ENCODE peak calls at places on chromosomes 7 and 10, in ten cellular contexts. K is H9, S is H1, B is GM23248, F is hepatocyte, J is neural progenitor cell, A is PC-9, Z is GM12878, V is fibroblast of lung, H is GM23338. W is an unnamed sample. For H4K20me1, the result is how much of the 10 kb centered on the place peaks cover.

GRCh38 chr10:89837173-89838001 is 136.0 kb downstream of the KIF20B start:
- DNase-seq in K (no peak), S (no peak), B (peak), F (no peak), J (no peak), A (peak), Z (no peak), V (peak), H (peak), W (no peak)

GRCh38 chr10:93415693-93416092 is 66.4 kb downstream of the MYOF start:
- DNase-seq in K (no peak), S (no peak), B (no peak), F (no peak), J (no peak), A (no peak), Z (no peak), V (no peak), H (no peak), W (no peak)

GRCh38 chr7:92609921-92610518 is 19.8 kb upstream of the FAM133B start:
- DNase-seq in K (no peak), S (no peak), B (peak), F (no peak), J (no peak), A (no peak), Z (no peak), V (peak), H (peak), W (peak)

GRCh38 chr10:115093286-115093775 is at the start of gene ATRNL1:
- DNase-seq in K (no peak), S (peak), B (peak), F (peak), J (peak), A (peak), Z (no peak), V (peak), H (peak), W (no peak)

GRCh38 chr10:11906714-11907113 is 83.6 kb downstream of the PROSER2 start:
- DNase-seq in K (no peak), S (no peak), B (no peak), F (no peak), J (no peak), A (no peak), Z (no peak), V (no peak), H (no peak), W (no peak)

GRCh38 chr10:94108200-94108599 is 114.5 kb downstream of the PLCE1 start:
- DNase-seq in K (no peak), S (no peak), B (peak), F (no peak), J (no peak), A (no peak), Z (no peak), V (peak), H (no peak), W (no peak)

GRCh38 chr7:95396136-95397032 is at the start of gene PON3:
- DNase-seq in K (peak), S (peak), B (peak), F (no peak), J (no peak), A (peak), Z (no peak), V (no peak), H (peak), W (no peak)

GRCh38 chr7:92246363-92247101 is 758 bp downstream of the ANKIB1 start:
- DNase-seq in K (peak), S (no peak), B (peak), F (peak), J (peak), A (no peak), Z (no peak), V (peak), H (peak), W (peak)

GRCh38 chr10:1229574-1229973 is 173.4 kb downstream of the WDR37 start:
- DNase-seq in K (no peak), S (no peak), B (no peak), F (no peak), J (no peak), A (no peak), Z (no peak), V (no peak), H (no peak), W (no peak)

GRCh38 chr7:1849351-1849951 is 179.4 kb downstream of the ELFN1 start:
- DNase-seq in K (no peak), S (no peak), B (no peak), F (no peak), J (no peak), A (no peak), Z (no peak), V (no peak), H (no peak), W (no peak)

GRCh38 chr7:78450754-78451153 is 652.2 kb downstream of the PHTF2 start:
- DNase-seq in K (no peak), S (no peak), B (no peak), F (no peak), J (no peak), A (no peak), Z (no peak), V (no peak), H (no peak), W (no peak)

GRCh38 chr10:18224626-18225445 is 84.6 kb downstream of the CACNB2 start:
- DNase-seq in K (peak), S (no peak), B (no peak), F (no peak), J (peak), A (no peak), Z (no peak), V (peak), H (peak), W (no peak)

GRCh38 chr10:121926669-121927360 is 1.0 kb downstream of the ATE1 start:
- DNase-seq in K (no peak), S (no peak), B (peak), F (no peak), J (no peak), A (no peak), Z (no peak), V (peak), H (peak), W (peak)

GRCh38 chr7:106201176-106201575 is 83.6 kb downstream of the NAMPT start:
- DNase-seq in K (no peak), S (no peak), B (no peak), F (no peak), J (no peak), A (no peak), Z (no peak), V (no peak), H (no peak), W (no peak)

GRCh38 chr10:95474228-95475002 is 86.8 kb downstream of the SORBS1 start:
- DNase-seq in K (no peak), S (no peak), B (peak), F (peak), J (no peak), A (no peak), Z (no peak), V (peak), H (peak), W (no peak)

GRCh38 chr7:111903797-111904196 is 302.4 kb downstream of the DOCK4 start:
- DNase-seq in K (no peak), S (no peak), B (no peak), F (peak), J (no peak), A (no peak), Z (no peak), V (no peak), H (no peak), W (no peak)

GRCh38 chr10:110944997-110945396 is 25.6 kb downstream of the SHOC2 start:
- DNase-seq in K (no peak), S (no peak), B (peak), F (no peak), J (no peak), A (no peak), Z (no peak), V (peak), H (no peak), W (peak)

GRCh38 chr10:129848571-129849451 is 115.3 kb downstream of the EBF3 start:
- DNase-seq in K (peak), S (no peak), B (peak), F (no peak), J (no peak), A (no peak), Z (no peak), V (no peak), H (no peak), W (no peak)

GRCh38 chr10:88892223-88892967 is 12.3 kb downstream of the STAMBPL1 start:
- DNase-seq in K (peak), S (no peak), B (peak), F (no peak), J (no peak), A (no peak), Z (no peak), V (peak), H (peak), W (no peak)

GRCh38 chr7:151699920-151700319 is 177.0 kb downstream of the PRKAG2 start:
- DNase-seq in K (no peak), S (no peak), B (peak), F (no peak), J (no peak), A (no peak), Z (no peak), V (no peak), H (no peak), W (no peak)

GRCh38 chr7:46191776-46192175 is 270.7 kb upstream of the IGFBP3 start:
- DNase-seq in K (no peak), S (no peak), B (peak), F (no peak), J (no peak), A (peak), Z (no peak), V (no peak), H (no peak), W (no peak)

GRCh38 chr10:81957976-81958375 is 83.0 kb downstream of the NRG3 start:
- DNase-seq in K (no peak), S (no peak), B (no peak), F (no peak), J (no peak), A (no peak), Z (no peak), V (no peak), H (no peak), W (no peak)

GRCh38 chr7:142463401-142463850 is 205.6 kb upstream of the PRSS58 start:
- DNase-seq in K (no peak), S (no peak), B (peak), F (no peak), J (no peak), A (no peak), Z (no peak), V (no peak), H (no peak), W (no peak)

GRCh38 chr10:90414926-90415325 is 442.9 kb downstream of the HTR7 start:
- DNase-seq in K (no peak), S (no peak), B (no peak), F (no peak), J (no peak), A (no peak), Z (no peak), V (no peak), H (no peak), W (no peak)

GRCh38 chr7:128869138-128869943 is 6.7 kb downstream of the ATP6V1F start:
- DNase-seq in K (peak), S (peak), B (peak), F (peak), J (peak), A (peak), Z (no peak), V (peak), H (peak), W (peak)

GRCh38 chr7:144842377-144842851 is 6.6 kb upstream of the TPK1 start:
- DNase-seq in K (no peak), S (no peak), B (no peak), F (peak), J (peak), A (no peak), Z (no peak), V (peak), H (peak), W (no peak)

GRCh38 chr7:23450518-23450917 is 19.8 kb downstream of the IGF2BP3 start:
- DNase-seq in K (no peak), S (no peak), B (no peak), F (no peak), J (no peak), A (no peak), Z (no peak), V (no peak), H (peak), W (no peak)

GRCh38 chr10:122468923-122469781 is 7.8 kb downstream of the HTRA1 start:
- DNase-seq in K (no peak), S (no peak), B (peak), F (peak), J (no peak), A (no peak), Z (no peak), V (peak), H (no peak), W (no peak)

GRCh38 chr7:73606801-73607691 is 17.3 kb downstream of the MLXIPL start:
- DNase-seq in K (peak), S (peak), B (peak), F (peak), J (peak), A (peak), Z (no peak), V (peak), H (peak), W (peak)

GRCh38 chr10:11609492-11610093 is 1.9 kb downstream of the USP6NL start:
- DNase-seq in K (no peak), S (no peak), B (no peak), F (no peak), J (no peak), A (no peak), Z (peak), V (peak), H (no peak), W (peak)

GRCh38 chr7:22234247-22234646 is 122.7 kb downstream of the RAPGEF5 start:
- DNase-seq in K (no peak), S (no peak), B (no peak), F (no peak), J (no peak), A (no peak), Z (no peak), V (no peak), H (no peak), W (no peak)

GRCh38 chr10:22615819-22616499 is 98.4 kb downstream of the PIP4K2A start:
- DNase-seq in K (no peak), S (no peak), B (no peak), F (peak), J (no peak), A (peak), Z (peak), V (peak), H (no peak), W (peak)

GRCh38 chr10:53006663-53007610 is 234.4 kb upstream of the MBL2 start:
- DNase-seq in K (no peak), S (no peak), B (no peak), F (peak), J (no peak), A (no peak), Z (no peak), V (peak), H (no peak), W (no peak)

GRCh38 chr10:57303567-57303966 is 942.5 kb upstream of the ZWINT start:
- DNase-seq in K (no peak), S (no peak), B (no peak), F (no peak), J (peak), A (no peak), Z (no peak), V (no peak), H (no peak), W (no peak)

GRCh38 chr10:124717911-124718734 is 26.1 kb downstream of the FAM53B start:
- DNase-seq in K (no peak), S (no peak), B (no peak), F (no peak), J (no peak), A (peak), Z (peak), V (no peak), H (no peak), W (no peak)

DNA sequence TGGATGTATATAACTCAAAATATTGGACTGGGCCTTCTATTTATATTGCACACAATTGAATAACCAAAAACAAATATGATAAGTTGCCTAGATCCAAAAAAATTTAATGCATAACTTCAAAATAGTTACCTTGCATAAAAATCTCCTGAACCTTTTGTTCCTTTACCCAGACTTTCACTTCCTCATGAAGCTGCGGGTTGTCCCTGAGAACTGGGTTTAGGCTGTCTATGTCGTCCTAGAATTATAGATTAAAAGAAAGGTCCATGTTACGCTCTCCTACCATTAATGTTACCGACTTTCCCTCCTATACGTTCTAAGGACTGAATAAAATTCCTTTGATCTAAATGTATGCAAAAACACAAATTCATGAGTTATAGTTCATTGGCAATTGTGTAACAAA is 86.6 kb downstream of the NRBF2 start:
- DNase-seq in K (no peak), S (no peak), B (no peak), F (no peak), J (no peak), A (no peak), Z (no peak), V (no peak), H (no peak), W (peak)
- H4K20me1 ChIP-seq in K (under half), S (under half), B (under half), F (under half), J (under half), A (under half), Z (under half), V (under half), H (half or more), W (under half)

DNA sequence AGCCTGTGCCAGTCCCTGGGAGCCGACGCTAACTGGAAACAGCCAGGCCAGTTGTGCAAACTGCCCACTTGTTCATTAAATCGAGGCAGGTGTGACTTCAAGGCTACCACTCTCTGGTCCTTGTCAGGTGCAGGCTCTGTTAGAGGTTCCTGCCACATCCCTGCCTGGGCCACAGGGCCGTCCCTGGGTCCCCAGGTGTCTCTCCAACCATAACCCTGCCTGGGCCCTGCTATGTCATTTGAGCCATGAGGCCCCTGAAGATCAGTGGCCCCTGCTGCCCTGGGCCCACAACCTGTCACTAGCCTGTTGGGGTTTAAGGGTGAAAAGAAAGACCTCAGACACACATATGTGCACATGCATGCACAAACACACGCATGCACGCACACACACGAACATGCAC is 326.9 kb downstream of the TNS3 start:
- DNase-seq in K (no peak), S (no peak), B (no peak), F (no peak), J (no peak), A (no peak), Z (no peak), V (no peak), H (no peak), W (no peak)
- H2AFZ ChIP-seq in K (no peak), S (no peak), B (peak), F (no peak), J (no peak), A (peak), Z (no peak), V (no peak), H (peak), W (no peak)

GRCh38 chr7:81410471-81411117 is 359.3 kb downstream of the HGF start:
- DNase-seq in K (no peak), S (no peak), B (no peak), F (no peak), J (no peak), A (no peak), Z (no peak), V (no peak), H (no peak), W (no peak)
- H4K20me1 ChIP-seq in K (under half), S (under half), B (under half), F (under half), J (under half), A (under half), Z (under half), V (under half), H (under half), W (under half)

GRCh38 chr7:4837041-4837813 is 24.6 kb downstream of the PAPOLB start:
- DNase-seq in K (no peak), S (no peak), B (no peak), F (no peak), J (no peak), A (no peak), Z (no peak), V (no peak), H (no peak), W (no peak)

GRCh38 chr7:4833691-4834600 is 27.9 kb downstream of the PAPOLB start:
- DNase-seq in K (no peak), S (no peak), B (no peak), F (no peak), J (no peak), A (no peak), Z (no peak), V (no peak), H (no peak), W (no peak)

GRCh38 chr7:4834601-4835397 is 27.0 kb downstream of the PAPOLB start:
- DNase-seq in K (no peak), S (no peak), B (no peak), F (no peak), J (no peak), A (no peak), Z (no peak), V (no peak), H (no peak), W (no peak)

GRCh38 chr7:4836206-4836661 is 25.6 kb downstream of the PAPOLB start:
- DNase-seq in K (no peak), S (no peak), B (no peak), F (no peak), J (no peak), A (no peak), Z (no peak), V (no peak), H (no peak), W (no peak)

GRCh38 chr7:4835398-4836205 is 26.2 kb downstream of the PAPOLB start:
- DNase-seq in K (no peak), S (no peak), B (no peak), F (no peak), J (no peak), A (peak), Z (no peak), V (no peak), H (no peak), W (no peak)
- H2AFZ ChIP-seq in K (no peak), S (no peak), B (no peak), F (no peak), J (no peak), A (no peak), Z (no peak), V (no peak), H (no peak), W (no peak)

GRCh38 chr10:79082631-79083581 is 14.1 kb downstream of the ZMIZ1 start:
- DNase-seq in K (no peak), S (no peak), B (no peak), F (no peak), J (no peak), A (no peak), Z (no peak), V (no peak), H (no peak), W (no peak)
- H4K20me1 ChIP-seq in K (under half), S (under half), B (under half), F (half or more), J (half or more), A (under half), Z (under half), V (under half), H (under half), W (under half)

DNA sequence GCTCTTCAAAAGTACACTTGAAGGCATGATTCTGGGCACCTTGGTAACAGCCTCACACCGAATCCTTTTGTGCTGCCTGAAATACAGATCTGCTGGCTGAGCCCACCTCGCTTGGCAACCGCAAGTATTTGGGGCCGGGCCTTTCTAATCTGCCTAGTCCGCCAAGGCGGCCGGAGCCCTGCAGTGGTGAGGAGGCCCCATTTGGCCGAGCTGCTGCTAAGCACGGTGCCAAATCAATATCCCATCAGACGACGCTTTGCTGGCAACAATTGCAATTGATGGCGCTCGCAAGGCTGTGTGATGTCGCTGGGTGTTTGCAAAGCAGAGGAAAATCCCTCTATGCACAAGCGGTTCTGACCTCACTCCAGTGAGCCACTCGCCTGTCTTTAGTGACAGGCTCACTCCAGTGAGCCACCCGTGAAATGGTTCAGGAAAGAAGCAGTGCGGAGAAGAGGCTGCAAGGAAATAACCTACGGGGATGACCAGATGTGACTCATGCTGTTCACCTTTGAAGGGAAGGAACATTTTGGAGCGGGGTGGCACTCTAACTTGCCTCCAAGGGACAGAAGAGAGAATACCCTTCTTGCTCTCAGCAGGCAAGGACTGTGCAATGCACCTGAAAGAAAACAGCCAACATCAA is 18.2 kb upstream of the PDE1C start:
- DNase-seq in K (no peak), S (no peak), B (no peak), F (no peak), J (peak), A (no peak), Z (no peak), V (no peak), H (no peak), W (no peak)
- H2AFZ ChIP-seq in K (no peak), S (no peak), B (no peak), F (no peak), J (no peak), A (no peak), Z (no peak), V (no peak), H (no peak), W (no peak)

GRCh38 chr7:148723166-148723559 is 24.5 kb downstream of the CUL1 start:
- DNase-seq in K (no peak), S (no peak), B (no peak), F (no peak), J (no peak), A (no peak), Z (no peak), V (no peak), H (no peak), W (no peak)
- H4K20me1 ChIP-seq in K (under half), S (under half), B (half or more), F (half or more), J (half or more), A (half or more), Z (under half), V (under half), H (half or more), W (half or more)

GRCh38 chr7:7108931-7109330 is 73.4 kb upstream of the C1GALT1 start:
- DNase-seq in K (no peak), S (no peak), B (no peak), F (no peak), J (no peak), A (no peak), Z (no peak), V (no peak), H (no peak), W (no peak)
- H2AFZ ChIP-seq in K (no peak), S (no peak), B (no peak), F (no peak), J (no peak), A (no peak), Z (no peak), V (no peak), H (no peak), W (no peak)

W was measured in OCI-LY7.